ENCODE peak calls at places on chromosomes 2 and 18, in four cellular contexts. F is RKO, O is NCI-H345, B is nephron progenitor cell. U is an unnamed sample.

GRCh38 chr2:166671235-166671634 is 177.2 kb upstream of the SCN7A start:
- DNase-seq in B (no peak), O (no peak), F (no peak), U (no peak)

GRCh38 chr2:393711-394696 is 106.1 kb upstream of the ALKAL2 start:
- DNase-seq in O (peak), B (no peak), F (peak), U (peak)

GRCh38 chr2:112829931-112830330 is 6.6 kb downstream of the IL1B start:
- DNase-seq in O (no peak), F (no peak), B (no peak), U (no peak)

GRCh38 chr18:78983530-78983929 is 3.9 kb downstream of the SALL3 start:
- DNase-seq in F (no peak), B (no peak), O (peak), U (peak)

GRCh38 chr2:34806396-34806795 is 1207.3 kb upstream of the FAM98A start:
- DNase-seq in F (no peak), O (no peak), B (no peak), U (no peak)

GRCh38 chr2:68466361-68466777 is 725 bp downstream of the FBXO48 start:
- DNase-seq in O (no peak), B (no peak), F (peak), U (no peak)

GRCh38 chr2:131493199-131494018 is 1.2 kb upstream of the MZT2A start:
- DNase-seq in F (peak), O (peak), B (no peak), U (no peak)

GRCh38 chr18:79579807-79580480 is 99.7 kb upstream of the CTDP1 start:
- DNase-seq in O (no peak), B (no peak), F (no peak), U (no peak)

GRCh38 chr2:47077442-47078117 is 77.5 kb downstream of the STPG4 start:
- DNase-seq in O (no peak), B (no peak), F (no peak), U (no peak)

GRCh38 chr2:134919360-134920210 is 963 bp downstream of the CCNT2 start:
- DNase-seq in F (peak), O (peak), B (no peak), U (no peak)

GRCh38 chr18:23682045-23682444 is 7.2 kb upstream of the LAMA3 start:
- DNase-seq in B (no peak), O (no peak), F (no peak), U (no peak)

GRCh38 chr2:169640104-169640503 is 54.1 kb downstream of the CFAP210 start:
- DNase-seq in F (no peak), B (no peak), O (no peak), U (no peak)

U was measured in retina.